ENCODE peak calls at places on chromosome 2, in four cellular contexts. H is GM23338, M is breast epithelium, R is NCI-H510A. Z is an unnamed sample.

GRCh38 chr2:38254796-38255195 is 122.3 kb downstream of the ATL2 start:
- DNase-seq in R (no peak), M (no peak), H (no peak), Z (no peak)

GRCh38 chr2:223957092-223957851 is at the start of gene MRPL44:
- DNase-seq in R (peak; percentile 87), H (peak; percentile 98), M (peak; percentile 97), Z (peak; percentile 53)

GRCh38 chr2:74549685-74549971 is 4.1 kb downstream of the LOXL3 start:
- DNase-seq in M (no peak), R (no peak), H (no peak), Z (no peak)

GRCh38 chr2:138102664-138103063 is 138.4 kb downstream of the HNMT start:
- DNase-seq in R (no peak), M (no peak), H (no peak), Z (no peak)

GRCh38 chr2:20288941-20289340 is 61.7 kb downstream of the PUM2 start:
- DNase-seq in R (no peak), H (no peak), M (no peak), Z (no peak)

GRCh38 chr2:37638973-37639372 is 32.5 kb downstream of the CDC42EP3 start:
- DNase-seq in M (no peak), H (no peak), R (no peak), Z (no peak)

GRCh38 chr2:45396671-45397070 is 214.4 kb downstream of the SRBD1 start:
- DNase-seq in R (no peak), M (no peak), H (no peak), Z (no peak)

GRCh38 chr2:14677039-14677438 is 44.5 kb downstream of the LRATD1 start:
- DNase-seq in H (peak; percentile 38), R (no peak), M (no peak), Z (no peak)

GRCh38 chr2:213923543-213923942 is 487.3 kb upstream of the VWC2L start:
- DNase-seq in M (no peak), H (no peak), R (no peak), Z (no peak)

GRCh38 chr2:128442891-128443302 is 124.2 kb upstream of the HS6ST1 start:
- DNase-seq in R (no peak), M (no peak), H (peak; percentile 58), Z (no peak)